ENCODE peak calls at places on chromosomes 4 and X, in six cellular contexts. A is K562, U is A549, G is HepG2, B is endothelial cell of umbilical vein, C is GM12878. D is an unnamed sample.

GRCh38 chrX:54230440-54231148 is 47.5 kb upstream of the FAM120C start:
- DNase-seq in A (no peak), U (no peak), G (no peak), B (no peak), C (no peak), D (no peak)

GRCh38 chrX:65488496-65488895 is 46.1 kb downstream of the LAS1L start:
- DNase-seq in A (no peak), U (no peak), G (no peak), B (no peak), C (no peak), D (no peak)

GRCh38 chr4:19913670-19914069 is 338.0 kb upstream of the SLIT2 start:
- DNase-seq in A (no peak), U (no peak), G (no peak), B (no peak), C (no peak), D (no peak)

GRCh38 chrX:118724775-118725174 is 2.6 kb upstream of the IL13RA1 start:
- DNase-seq in A (peak), U (peak), G (peak), B (no peak), C (no peak), D (no peak)

GRCh38 chrX:65718538-65718937 is 51.1 kb downstream of the MSN start:
- DNase-seq in A (no peak), U (no peak), G (no peak), B (no peak), C (no peak), D (no peak)

GRCh38 chrX:71095971-71096701 is 485 bp downstream of the FOXO4 start:
- DNase-seq in A (peak), U (peak), G (no peak), B (peak), C (no peak), D (peak)

GRCh38 chr4:26323807-26324206 is 3.0 kb downstream of the RBPJ start:
- DNase-seq in A (no peak), U (no peak), G (no peak), B (peak), C (no peak), D (no peak)

GRCh38 chr4:142713282-142714030 is 132.6 kb downstream of the INPP4B start:
- DNase-seq in A (no peak), U (no peak), G (no peak), B (no peak), C (no peak), D (no peak)

GRCh38 chr4:8323947-8324555 is 54.5 kb downstream of the HTRA3 start:
- DNase-seq in A (no peak), U (no peak), G (no peak), B (no peak), C (no peak), D (no peak)

GRCh38 chr4:13950491-13950890 is 323.0 kb upstream of the BOD1L1 start:
- DNase-seq in A (no peak), U (no peak), G (no peak), B (no peak), C (no peak), D (no peak)

DNA sequence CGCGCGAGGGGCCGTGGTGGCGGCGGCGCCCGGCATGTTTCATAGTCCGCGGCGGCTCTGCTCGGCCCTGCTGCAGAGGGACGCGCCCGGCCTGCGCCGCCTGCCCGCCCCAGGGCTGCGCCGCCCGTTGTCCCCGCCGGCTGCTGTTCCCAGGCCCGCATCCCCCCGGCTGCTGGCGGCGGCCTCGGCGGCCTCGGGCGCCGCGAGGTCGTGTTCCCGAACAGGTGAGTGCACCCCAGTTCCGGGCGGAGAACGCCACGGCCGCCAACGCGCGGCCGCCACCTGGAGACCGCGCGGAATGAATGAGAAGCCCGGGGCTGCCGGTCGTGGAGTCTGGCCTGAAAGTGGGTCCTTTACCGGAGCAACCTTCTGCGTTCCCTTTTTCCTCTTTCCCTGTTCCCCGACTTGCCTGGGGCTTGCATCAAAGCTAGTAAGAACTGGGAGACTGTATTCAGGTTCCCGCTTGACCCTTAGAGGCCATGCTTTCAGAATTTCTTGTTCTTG is 419 bp downstream of the NOCT start:
- DNase-seq in A (no peak), U (no peak), G (peak), B (peak), C (no peak), D (peak)
- TF ChIP-seq POLR2A in A (no peak), U (no peak), G (no peak), B (no peak), C (no peak), D (no peak)

GRCh38 chr4:184732126-184732525 is 1.8 kb downstream of the CENPU start:
- DNase-seq in A (no peak), U (no peak), G (no peak), B (no peak), C (no peak), D (no peak)
- TF ChIP-seq MAX in A (no peak), U (no peak), G (no peak), B (no peak), C (no peak), D (no peak)

GRCh38 chrX:4841216-4841745 is 1127.8 kb upstream of the PRKX start:
- DNase-seq in A (no peak), U (no peak), G (no peak), B (no peak), C (no peak), D (no peak)
- TF ChIP-seq MYC in A (no peak), U (no peak), G (no peak), B (no peak), C (no peak), D (no peak)

GRCh38 chr4:74444891-74445642 is at the start of gene AREG:
- DNase-seq in A (peak), U (peak), G (peak), B (peak), C (peak), D (peak)
- TF ChIP-seq POLR2A in A (peak), U (peak), G (no peak), B (no peak), C (no peak), D (no peak)

GRCh38 chr4:2058264-2059033 is 678 bp upstream of the NAT8L start:
- DNase-seq in A (peak), U (peak), G (no peak), B (no peak), C (no peak), D (peak)

GRCh38 chr4:2049811-2050210 is 9.3 kb upstream of the NAT8L start:
- DNase-seq in A (no peak), U (no peak), G (no peak), B (no peak), C (no peak), D (no peak)

GRCh38 chr4:2051086-2051485 is 8.0 kb upstream of the NAT8L start:
- DNase-seq in A (no peak), U (no peak), G (no peak), B (no peak), C (no peak), D (peak)

GRCh38 chr4:2057382-2058065 is 1.6 kb upstream of the NAT8L start:
- DNase-seq in A (no peak), U (no peak), G (no peak), B (no peak), C (no peak), D (no peak)

DNA sequence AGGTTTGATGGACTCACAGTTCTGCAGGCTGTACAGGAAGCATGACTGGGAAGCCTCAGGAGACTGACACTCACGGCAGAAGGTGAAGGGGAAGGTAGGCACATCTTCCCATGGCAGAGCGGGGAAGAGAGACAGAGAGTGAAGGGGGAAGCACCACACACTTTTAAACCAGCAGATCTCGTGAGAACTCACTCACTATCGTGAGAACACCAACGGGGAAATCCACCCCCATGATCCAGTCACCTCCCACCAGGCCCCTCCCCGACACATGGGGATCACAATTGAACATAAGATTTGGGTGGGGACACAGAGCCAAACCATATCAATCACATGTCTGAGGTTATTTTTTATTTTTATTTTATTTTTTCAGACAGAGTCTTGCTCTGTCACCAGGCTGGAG is 4.9 kb upstream of the NAT8L start:
- DNase-seq in A (no peak), U (no peak), G (no peak), B (no peak), C (no peak), D (no peak)
- TF ChIP-seq MAX in A (no peak), U (no peak), G (no peak), B (no peak), C (no peak), D (no peak)